ENCODE peak calls at places on chromosomes 5 and 9, in nine cellular contexts. K is mammary epithelial cell, N is stomach, C is BE2C, X is cardiac muscle cell, T is esophagus squamous epithelium, S is keratinocyte, U is pancreas, R is transverse colon. J is an unnamed sample.
A peak's percentile ranks its signal among the peaks of the same experiment; 100 is the strongest.

GRCh38 chr5:147369742-147370374 is 135.0 kb downstream of the STK32A start:
- DNase-seq in K (no peak), N (no peak), C (no peak), X (peak; percentile 33), T (no peak), S (no peak), U (no peak), R (no peak), J (no peak)

GRCh38 chr9:34651876-34652602 is at the start of gene IL11RA:
- DNase-seq in K (peak; percentile 79), N (peak; percentile 69), C (peak; percentile 76), X (peak; percentile 83), T (no peak), S (no peak), U (peak; percentile 64), R (peak; percentile 90), J (peak; percentile 93)

GRCh38 chr5:122458278-122458872 is 146.3 kb downstream of the SNCAIP start:
- DNase-seq in K (no peak), N (no peak), C (peak; percentile 24), X (peak; percentile 39), T (no peak), S (no peak), U (no peak), R (no peak), J (peak; percentile 24)

GRCh38 chr5:168114444-168115017 is 176.9 kb upstream of the WWC1 start:
- DNase-seq in K (peak; percentile 37), N (peak; percentile 76), C (peak; percentile 83), X (peak; percentile 63), T (no peak), S (peak; percentile 25), U (peak; percentile 51), R (peak; percentile 82), J (peak; percentile 83)

GRCh38 chr5:57410374-57411320 is 72.0 kb downstream of the ACTBL2 start:
- DNase-seq in K (no peak), N (no peak), C (no peak), X (no peak), T (no peak), S (no peak), U (no peak), R (no peak), J (no peak)

GRCh38 chr9:129374651-129375050 is 196.6 kb upstream of the IER5L start:
- DNase-seq in K (no peak), N (no peak), C (no peak), X (no peak), T (no peak), S (no peak), U (no peak), R (no peak), J (no peak)

GRCh38 chr5:9186069-9186468 is 359.8 kb downstream of the SEMA5A start:
- DNase-seq in K (no peak), N (no peak), C (no peak), X (no peak), T (no peak), S (no peak), U (no peak), R (no peak), J (no peak)

GRCh38 chr9:91029621-91030361 is 228.2 kb downstream of the SYK start:
- DNase-seq in K (no peak), N (no peak), C (no peak), X (no peak), T (no peak), S (no peak), U (no peak), R (no peak), J (no peak)

GRCh38 chr9:106753155-106753671 is 109.8 kb upstream of the ZNF462 start:
- DNase-seq in K (no peak), N (no peak), C (peak; percentile 13), X (no peak), T (no peak), S (no peak), U (no peak), R (no peak), J (no peak)

GRCh38 chr9:92474569-92474968 is 7.7 kb downstream of the ASPN start:
- DNase-seq in K (no peak), N (no peak), C (no peak), X (no peak), T (no peak), S (no peak), U (no peak), R (no peak), J (no peak)

GRCh38 chr5:169762338-169763095 is 125.4 kb downstream of the DOCK2 start:
- DNase-seq in K (peak; percentile 64), N (no peak), C (no peak), X (peak; percentile 28), T (no peak), S (no peak), U (no peak), R (no peak), J (no peak)

GRCh38 chr5:131281868-131282234 is 18.0 kb downstream of the CDC42SE2 start:
- DNase-seq in K (no peak), N (no peak), C (no peak), X (no peak), T (no peak), S (no peak), U (no peak), R (no peak), J (no peak)

GRCh38 chr5:172630961-172631360 is 10.1 kb upstream of the NEURL1B start:
- DNase-seq in K (no peak), N (no peak), C (no peak), X (no peak), T (no peak), S (no peak), U (peak; percentile 14), R (no peak), J (no peak)

GRCh38 chr9:84238652-84239051 is 101.9 kb downstream of the SLC28A3 start:
- DNase-seq in K (peak; percentile 15), N (no peak), C (no peak), X (peak; percentile 10), T (no peak), S (peak; percentile 13), U (no peak), R (no peak), J (no peak)

GRCh38 chr5:73280821-73281746 is 108.1 kb downstream of the TMEM174 start:
- DNase-seq in K (peak; percentile 85), N (peak; percentile 70), C (peak; percentile 78), X (peak; percentile 74), T (no peak), S (peak; percentile 36), U (peak; percentile 80), R (no peak), J (no peak)

DNA sequence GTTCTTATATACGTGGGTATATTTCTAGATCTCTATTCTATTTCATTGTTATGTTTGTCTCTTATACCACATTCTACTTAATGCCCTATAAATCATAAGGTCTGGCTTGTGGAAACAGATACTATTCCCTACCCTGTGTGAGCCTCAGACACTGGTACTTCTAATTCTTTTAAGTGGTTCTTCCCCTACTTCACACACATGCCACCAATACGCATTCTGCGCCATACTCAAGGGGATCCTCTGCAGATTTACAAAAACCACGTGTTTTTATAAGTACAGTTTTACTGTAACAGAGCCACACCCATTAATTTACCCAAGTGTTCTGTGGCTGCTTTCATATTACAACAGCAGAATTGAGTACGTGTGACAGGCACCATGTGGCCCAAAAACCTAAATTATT is 195.6 kb downstream of the SAXO1 start:
- DNase-seq in K (no peak), N (no peak), C (no peak), X (no peak), T (no peak), S (no peak), U (no peak), R (no peak), J (no peak)
- TF ChIP-seq CTCF in K (no peak), N (no peak), C (no peak), X (no peak), T (no peak), S (no peak), U (no peak), R (no peak), J (no peak)

DNA sequence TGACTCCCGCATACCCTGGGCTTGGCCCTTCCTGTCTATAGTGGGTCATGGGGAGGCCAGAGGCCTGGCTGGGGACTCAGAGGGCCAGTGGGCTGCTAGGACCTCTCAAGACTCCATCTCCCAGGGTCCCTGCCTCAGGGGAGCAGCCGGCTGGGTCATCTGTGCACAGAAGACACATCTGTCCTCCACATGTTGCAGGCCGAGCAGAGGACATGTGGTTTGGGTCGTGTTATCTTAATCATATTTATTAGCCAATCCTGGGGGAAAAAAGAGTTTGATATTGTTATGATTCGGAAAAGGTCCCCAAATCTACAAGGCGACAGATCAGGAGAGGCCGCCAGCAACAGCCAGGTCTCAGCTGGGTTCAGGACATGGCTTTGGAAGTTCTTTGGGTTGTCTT is 14.4 kb downstream of the LMX1B start:
- DNase-seq in K (no peak), N (no peak), C (peak; percentile 49), X (no peak), T (no peak), S (no peak), U (no peak), R (no peak), J (no peak)
- H3K27me3 ChIP-seq in K (no peaks in the 10 kb centered on the region), N (peaks cover 23% of the 10 kb centered on the region), C (peaks cover 92% of the 10 kb centered on the region), X (peaks cover 100% of the 10 kb centered on the region), T (peaks cover 100% of the 10 kb centered on the region), S (no peaks in the 10 kb centered on the region), U (peaks cover 27% of the 10 kb centered on the region), R (peaks cover 100% of the 10 kb centered on the region), J (peaks cover 95% of the 10 kb centered on the region)

GRCh38 chr5:110594866-110595265 is 131.6 kb downstream of the TMEM232 start:
- DNase-seq in K (no peak), N (no peak), C (no peak), X (no peak), T (no peak), S (no peak), U (no peak), R (no peak), J (no peak)

GRCh38 chr5:110588241-110588962 is 138.1 kb downstream of the TMEM232 start:
- DNase-seq in K (no peak), N (no peak), C (no peak), X (no peak), T (no peak), S (no peak), U (no peak), R (no peak), J (no peak)

DNA sequence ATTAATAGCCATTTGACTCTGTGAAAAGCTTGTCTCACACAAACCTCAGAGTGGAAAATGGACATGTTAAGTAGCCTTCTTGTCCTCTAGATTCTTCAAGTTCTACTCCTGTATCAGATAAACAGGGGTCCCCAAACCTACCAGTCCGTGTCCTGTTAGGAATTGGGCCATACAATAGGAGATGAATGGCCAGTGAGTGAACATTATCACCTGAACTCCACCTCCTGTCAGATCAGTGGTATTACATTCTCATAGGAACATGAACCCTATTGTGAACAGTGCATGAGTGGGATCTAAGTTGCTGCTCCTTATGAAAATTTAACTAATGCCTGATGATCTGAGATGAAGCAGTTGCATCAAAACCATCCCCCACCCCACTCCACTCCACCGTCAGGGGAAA is 136.3 kb downstream of the TMEM232 start:
- DNase-seq in K (peak; percentile 5), N (no peak), C (no peak), X (peak; percentile 36), T (no peak), S (no peak), U (no peak), R (no peak), J (no peak)
- TF ChIP-seq CTCF in K (peak; percentile 56), N (no peak), C (peak; percentile 65), X (peak; percentile 45), T (no peak), S (peak; percentile 62), U (no peak), R (peak; percentile 33), J (peak; percentile 23)

DNA sequence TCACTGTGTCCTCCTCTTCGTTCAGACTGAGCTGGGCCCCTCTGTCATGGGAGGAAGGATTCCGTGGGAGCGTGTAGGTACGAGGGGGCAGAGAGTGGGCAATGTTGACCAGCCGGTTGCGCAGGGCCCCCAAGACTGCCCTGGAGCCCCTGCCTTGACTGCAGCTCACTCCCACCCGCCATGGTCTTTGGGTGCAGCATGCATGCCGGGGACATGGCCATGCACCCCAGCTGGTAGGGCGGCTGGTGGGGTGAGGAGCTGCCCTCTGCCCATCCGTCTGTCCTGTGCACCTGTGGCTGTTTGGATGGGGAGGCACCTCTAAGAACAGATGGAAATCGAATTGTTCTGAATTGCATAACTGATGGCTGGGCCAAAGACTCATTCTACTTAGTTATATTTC is 42.6 kb upstream of the NPR3 start:
- DNase-seq in K (no peak), N (no peak), C (no peak), X (no peak), T (no peak), S (no peak), U (no peak), R (no peak), J (no peak)
- H3K27me3 ChIP-seq in K (no peaks in the 10 kb centered on the region), N (no peaks in the 10 kb centered on the region), C (no peaks in the 10 kb centered on the region), X (no peaks in the 10 kb centered on the region), T (no peaks in the 10 kb centered on the region), S (no peaks in the 10 kb centered on the region), U (no peaks in the 10 kb centered on the region), R (no peaks in the 10 kb centered on the region), J (no peaks in the 10 kb centered on the region)